ENCODE peak calls at places on chromosomes 16 and 17, in seven cellular contexts. P, Y, L, D, T, U and M are unnamed samples.

GRCh38 chr16:66164581-66164980 is 201.9 kb upstream of the CDH5 start:
- DNase-seq in L (no peak), D (no peak), Y (no peak), T (no peak), U (no peak), P (no peak), M (no peak)

GRCh38 chr16:63776034-63776433 is 1345.8 kb downstream of the CDH11 start:
- DNase-seq in D (no peak), L (no peak), P (no peak), Y (no peak), T (no peak), U (no peak), M (no peak)

GRCh38 chr16:85395207-85395912 is 217.8 kb upstream of the GSE1 start:
- DNase-seq in U (no peak), D (no peak), Y (peak), P (peak), T (no peak), L (peak), M (peak)

GRCh38 chr16:47311738-47312505 is 148.9 kb downstream of the ITFG1 start:
- DNase-seq in L (no peak), P (no peak), D (no peak), T (no peak), Y (no peak), U (no peak), M (peak)

GRCh38 chr17:9381068-9381467 is 194.6 kb downstream of the STX8 start:
- DNase-seq in L (no peak), U (no peak), D (no peak), T (no peak), Y (no peak), P (no peak), M (peak)

GRCh38 chr16:1193143-1193824 is 31.8 kb downstream of the TPSG1 start:
- DNase-seq in L (no peak), U (no peak), P (no peak), Y (no peak), D (no peak), T (no peak), M (no peak)

GRCh38 chr17:48071654-48072053 is 23.5 kb downstream of the NFE2L1 start:
- DNase-seq in U (no peak), T (no peak), Y (no peak), P (no peak), L (no peak), D (no peak), M (no peak)

GRCh38 chr16:85094812-85095211 is 17.5 kb downstream of the CIBAR2 start:
- DNase-seq in Y (no peak), U (no peak), P (no peak), L (no peak), D (no peak), T (no peak), M (no peak)

GRCh38 chr16:8567355-8568230 is 22.7 kb downstream of the TMEM114 start:
- DNase-seq in Y (peak), D (peak), L (peak), U (peak), P (peak), T (peak), M (peak)

GRCh38 chr17:48852251-48852650 is 21.4 kb downstream of the CALCOCO2 start:
- DNase-seq in L (no peak), U (peak), T (no peak), P (no peak), D (no peak), Y (no peak), M (no peak)

GRCh38 chr16:89633064-89633631 is 19.7 kb downstream of the DPEP1 start:
- DNase-seq in U (no peak), P (no peak), D (no peak), Y (peak), T (no peak), L (no peak), M (peak)

GRCh38 chr17:19769946-19770652 is 22.0 kb upstream of the ALDH3A1 start:
- DNase-seq in T (no peak), U (no peak), L (no peak), Y (no peak), P (no peak), D (no peak), M (peak)

GRCh38 chr16:50310308-50311133 is 44.2 kb downstream of the ADCY7 start:
- DNase-seq in L (no peak), U (no peak), P (no peak), Y (no peak), T (no peak), D (no peak), M (no peak)

GRCh38 chr17:32876414-32877163 is at the start of gene MYO1D:
- DNase-seq in L (peak), P (peak), Y (no peak), U (peak), D (peak), T (peak), M (no peak)

GRCh38 chr16:4008116-4008515 is 108.1 kb downstream of the ADCY9 start:
- DNase-seq in D (no peak), P (no peak), T (no peak), Y (no peak), L (no peak), U (no peak), M (no peak)

GRCh38 chr17:49548506-49549310 is 27.0 kb upstream of the NXPH3 start:
- DNase-seq in L (no peak), D (no peak), Y (peak), P (peak), U (peak), T (no peak), M (peak)

GRCh38 chr16:50557046-50557445 is 8.8 kb downstream of the NKD1 start:
- DNase-seq in Y (no peak), T (no peak), U (no peak), P (no peak), D (no peak), L (no peak), M (no peak)

GRCh38 chr16:7449306-7449705 is 116.7 kb downstream of the RBFOX1 start:
- DNase-seq in U (no peak), L (no peak), P (no peak), Y (no peak), D (no peak), T (no peak), M (no peak)

GRCh38 chr17:57925361-57925990 is 29.7 kb downstream of the CUEDC1 start:
- DNase-seq in D (no peak), L (no peak), T (no peak), P (no peak), U (no peak), Y (no peak), M (no peak)

GRCh38 chr17:11932337-11932898 is 64.9 kb downstream of the ZNF18 start:
- DNase-seq in L (no peak), U (no peak), P (no peak), Y (no peak), T (no peak), D (no peak), M (no peak)